ENCODE peak calls at places on chromosomes 12 and 14, in nine cellular contexts. R is CD4-positive, alpha-beta T cell; B is omental fat pad; L is gastrocnemius medialis; S is lower lobe of right lung; A is GM12878; N is activated CD8-positive, alpha-beta memory T cell treated with anti-CD3 and anti-CD28 coated beads, Interleukin-2, amount 10 ng/mL, durations not matched to agents 7 days and 5 days; O is right lobe of liver; Q is left lung. P is an unnamed sample.

GRCh38 chr12:32906407-32907165 is 10.0 kb upstream of the PKP2 start:
- ATAC-seq in R (no peak), B (no peak), L (no peak), S (no peak), A (peak; percentile 98), N (no peak), O (peak; percentile 95), Q (no peak), P (no peak)

GRCh38 chr12:7396418-7396817 is 47.5 kb downstream of the CD163L1 start:
- ATAC-seq in R (no peak), B (no peak), L (no peak), S (no peak), A (no peak), N (no peak), O (no peak), Q (no peak), P (no peak)

GRCh38 chr12:115481141-115481540 is 796.4 kb downstream of the MED13L start:
- ATAC-seq in R (no peak), B (no peak), L (no peak), S (no peak), A (peak; percentile 52), N (no peak), O (no peak), Q (no peak), P (no peak)

GRCh38 chr12:131671276-131671675 is 39.6 kb upstream of the SFSWAP start:
- ATAC-seq in R (no peak), B (no peak), L (no peak), S (no peak), A (no peak), N (no peak), O (no peak), Q (no peak), P (no peak)

GRCh38 chr12:113083863-113084430 is 27.4 kb downstream of the DTX1 start:
- ATAC-seq in R (no peak), B (peak; percentile 25), L (peak; percentile 46), S (no peak), A (no peak), N (no peak), O (no peak), Q (peak; percentile 12), P (peak; percentile 73)

GRCh38 chr12:13390921-13391320 is 194.4 kb downstream of the EMP1 start:
- ATAC-seq in R (no peak), B (peak; percentile 59), L (no peak), S (no peak), A (no peak), N (no peak), O (no peak), Q (no peak), P (no peak)

GRCh38 chr12:26239508-26240328 is 44.3 kb downstream of the SSPN start:
- ATAC-seq in R (no peak), B (peak; percentile 70), L (peak; percentile 77), S (peak; percentile 52), A (no peak), N (no peak), O (no peak), Q (peak; percentile 83), P (peak; percentile 95)

GRCh38 chr12:91982946-91983345 is 162.7 kb downstream of the BTG1 start:
- ATAC-seq in R (no peak), B (peak; percentile 35), L (no peak), S (peak; percentile 39), A (no peak), N (no peak), O (no peak), Q (no peak), P (no peak)

GRCh38 chr12:68469136-68469535 is 137.0 kb upstream of the MDM1 start:
- ATAC-seq in R (no peak), B (no peak), L (no peak), S (no peak), A (no peak), N (no peak), O (no peak), Q (no peak), P (no peak)

GRCh38 chr12:15689751-15690191 is 99.4 kb downstream of the EPS8 start:
- ATAC-seq in R (no peak), B (no peak), L (no peak), S (no peak), A (no peak), N (no peak), O (peak; percentile 44), Q (peak; percentile 19), P (no peak)

GRCh38 chr12:88570103-88570502 is 10.2 kb downstream of the KITLG start:
- ATAC-seq in R (no peak), B (peak; percentile 90), L (no peak), S (no peak), A (no peak), N (no peak), O (no peak), Q (peak; percentile 20), P (no peak)

GRCh38 chr12:92158711-92159534 is 13.3 kb upstream of the BTG1 start:
- ATAC-seq in R (peak; percentile 73), B (no peak), L (no peak), S (no peak), A (peak; percentile 73), N (no peak), O (no peak), Q (peak; percentile 27), P (no peak)

GRCh38 chr14:101465795-101466448 is 95.4 kb upstream of the DIO3 start:
- ATAC-seq in R (no peak), B (no peak), L (no peak), S (no peak), A (no peak), N (no peak), O (no peak), Q (no peak), P (no peak)

GRCh38 chr14:61553730-61554641 is 141.3 kb upstream of the HIF1A start:
- ATAC-seq in R (no peak), B (peak; percentile 60), L (no peak), S (peak; percentile 34), A (no peak), N (no peak), O (peak; percentile 79), Q (peak; percentile 41), P (peak; percentile 74)

GRCh38 chr12:47779301-47779942 is 6.4 kb downstream of the SLC48A1 start:
- ATAC-seq in R (peak; percentile 99), B (peak; percentile 68), L (peak; percentile 83), S (peak; percentile 86), A (peak; percentile 95), N (peak; percentile 87), O (peak; percentile 85), Q (peak; percentile 85), P (peak; percentile 74)

GRCh38 chr14:54275997-54276396 is 120.8 kb upstream of the CDKN3 start:
- ATAC-seq in R (no peak), B (no peak), L (no peak), S (no peak), A (no peak), N (no peak), O (no peak), Q (no peak), P (no peak)

GRCh38 chr12:6608592-6609311 is 1.6 kb upstream of the CHD4 start:
- ATAC-seq in R (no peak), B (no peak), L (no peak), S (no peak), A (no peak), N (no peak), O (no peak), Q (no peak), P (no peak)

GRCh38 chr12:130686511-130686981 is 29.6 kb downstream of the RIMBP2 start:
- ATAC-seq in R (no peak), B (no peak), L (no peak), S (no peak), A (no peak), N (no peak), O (peak; percentile 44), Q (no peak), P (no peak)

GRCh38 chr14:72889366-72889765 is 4.5 kb downstream of the DPF3 start:
- ATAC-seq in R (no peak), B (no peak), L (no peak), S (no peak), A (no peak), N (no peak), O (no peak), Q (no peak), P (no peak)

GRCh38 chr12:124543591-124544310 is 23.7 kb downstream of the NCOR2 start:
- ATAC-seq in R (no peak), B (no peak), L (peak; percentile 25), S (no peak), A (no peak), N (no peak), O (no peak), Q (no peak), P (no peak)

GRCh38 chr12:107537464-107538119 is 148.0 kb upstream of the PWP1 start:
- ATAC-seq in R (no peak), B (no peak), L (peak; percentile 27), S (no peak), A (no peak), N (no peak), O (peak; percentile 11), Q (no peak), P (no peak)

GRCh38 chr12:6226002-6226700 is 26.0 kb downstream of the CD9 start:
- ATAC-seq in R (no peak), B (peak; percentile 80), L (peak; percentile 69), S (peak; percentile 38), A (no peak), N (no peak), O (peak; percentile 77), Q (peak; percentile 28), P (peak; percentile 79)

GRCh38 chr12:10354502-10354901 is 35.3 kb downstream of the KLRK1 start:
- ATAC-seq in R (no peak), B (no peak), L (no peak), S (no peak), A (no peak), N (no peak), O (no peak), Q (peak; percentile 71), P (no peak)

GRCh38 chr12:3303410-3304136 is 187.4 kb upstream of the PRMT8 start:
- ATAC-seq in R (no peak), B (no peak), L (no peak), S (no peak), A (no peak), N (no peak), O (no peak), Q (no peak), P (no peak)

GRCh38 chr12:26298785-26299621 is 103.6 kb downstream of the SSPN start:
- ATAC-seq in R (peak; percentile 54), B (peak; percentile 99), L (peak; percentile 99), S (peak; percentile 93), A (peak; percentile 98), N (peak; percentile 99), O (peak; percentile 47), Q (peak; percentile 98), P (peak; percentile 93)

GRCh38 chr12:11730299-11731041 is 81.0 kb downstream of the ETV6 start:
- ATAC-seq in R (no peak), B (no peak), L (no peak), S (peak; percentile 86), A (peak; percentile 49), N (no peak), O (no peak), Q (peak; percentile 88), P (no peak)

GRCh38 chr12:94305293-94305957 is 154.2 kb downstream of the CEP83 start:
- ATAC-seq in R (no peak), B (no peak), L (no peak), S (peak; percentile 92), A (peak; percentile 71), N (peak; percentile 93), O (peak; percentile 60), Q (peak; percentile 90), P (no peak)

GRCh38 chr14:76947078-76947837 is 81.2 kb downstream of the IRF2BPL start:
- ATAC-seq in R (peak; percentile 98), B (peak; percentile 68), L (peak; percentile 94), S (peak; percentile 95), A (peak; percentile 87), N (peak; percentile 92), O (peak; percentile 95), Q (peak; percentile 96), P (peak; percentile 90)

GRCh38 chr12:52121848-52122838 is 42.6 kb downstream of the SMIM41 start:
- ATAC-seq in R (peak; percentile 58), B (no peak), L (peak; percentile 42), S (peak; percentile 59), A (peak; percentile 12), N (peak; percentile 35), O (peak; percentile 33), Q (peak; percentile 65), P (peak; percentile 39)

GRCh38 chr12:68630050-68630449 is 19.4 kb downstream of the RAP1B start:
- ATAC-seq in R (peak; percentile 17), B (no peak), L (peak; percentile 65), S (no peak), A (peak; percentile 25), N (no peak), O (no peak), Q (peak; percentile 84), P (no peak)

GRCh38 chr12:7645395-7646177 is 20.1 kb downstream of the APOBEC1 start:
- ATAC-seq in R (no peak), B (no peak), L (no peak), S (no peak), A (peak; percentile 34), N (no peak), O (peak; percentile 48), Q (peak; percentile 79), P (no peak)

P was measured in gastroesophageal sphincter.